ENCODE peak calls at places on chromosome 10, in four cellular contexts. T is psoas muscle, Q is lung, O is natural killer cell. P is an unnamed sample.

GRCh38 chr10:72883861-72884260 is 9.7 kb upstream of the OIT3 start:
- ATAC-seq in T (no peak), Q (no peak), O (no peak), P (no peak)

GRCh38 chr10:66656499-66656898 is 269.3 kb upstream of the LRRTM3 start:
- ATAC-seq in T (no peak), Q (no peak), O (no peak), P (no peak)

GRCh38 chr10:113583561-113583960 is 30.7 kb downstream of the HABP2 start:
- ATAC-seq in T (peak), Q (no peak), O (no peak), P (no peak)

GRCh38 chr10:23172846-23173548 is 19.1 kb upstream of the PTF1A start:
- ATAC-seq in T (no peak), Q (no peak), O (no peak), P (no peak)

GRCh38 chr10:92075829-92076228 is 152.3 kb downstream of the BTAF1 start:
- ATAC-seq in T (no peak), Q (no peak), O (no peak), P (no peak)

GRCh38 chr10:35462491-35462934 is 126.2 kb downstream of the CCNY start:
- ATAC-seq in T (peak), Q (no peak), O (peak), P (no peak)

GRCh38 chr10:121823993-121824463 is 103.8 kb downstream of the ATE1 start:
- ATAC-seq in T (peak), Q (peak), O (peak), P (no peak)

GRCh38 chr10:34717429-34717828 is 97.7 kb downstream of the PARD3 start:
- ATAC-seq in T (peak), Q (no peak), O (no peak), P (no peak)

GRCh38 chr10:133456041-133456951 is 2.6 kb downstream of the SCART1 start:
- ATAC-seq in T (no peak), Q (no peak), O (no peak), P (no peak)

GRCh38 chr10:117249493-117250093 is 8.7 kb downstream of the SLC18A2 start:
- ATAC-seq in T (no peak), Q (no peak), O (peak), P (no peak)

GRCh38 chr10:60606343-60607080 is 171.8 kb upstream of the CDK1 start:
- ATAC-seq in T (no peak), Q (peak), O (no peak), P (no peak)

GRCh38 chr10:78879621-78880020 is 189.1 kb upstream of the ZMIZ1 start:
- ATAC-seq in T (no peak), Q (no peak), O (no peak), P (no peak)

GRCh38 chr10:63133787-63134557 is 844 bp downstream of the NRBF2 start:
- ATAC-seq in T (peak), Q (no peak), O (no peak), P (peak)

GRCh38 chr10:97490592-97490991 is 7.6 kb downstream of the MMS19 start:
- ATAC-seq in T (peak), Q (no peak), O (no peak), P (peak)

GRCh38 chr10:64468219-64468618 is 947.0 kb downstream of the REEP3 start:
- ATAC-seq in T (no peak), Q (no peak), O (no peak), P (no peak)

GRCh38 chr10:104485632-104486031 is 132.0 kb downstream of the CFAP58 start:
- ATAC-seq in T (no peak), Q (no peak), O (no peak), P (no peak)

GRCh38 chr10:62643612-62644587 is 160.6 kb upstream of the ADO start:
- ATAC-seq in T (no peak), Q (no peak), O (no peak), P (no peak)

GRCh38 chr10:64465653-64466052 is 944.5 kb downstream of the REEP3 start:
- ATAC-seq in T (no peak), Q (no peak), O (no peak), P (no peak)

GRCh38 chr10:29100505-29100904 is 188.4 kb upstream of the LYZL1 start:
- ATAC-seq in T (no peak), Q (no peak), O (no peak), P (no peak)

GRCh38 chr10:49749144-49749543 is 13.0 kb downstream of the OGDHL start:
- ATAC-seq in T (no peak), Q (no peak), O (no peak), P (no peak)

GRCh38 chr10:78212134-78212785 is 178.6 kb downstream of the RPS24 start:
- ATAC-seq in T (peak), Q (no peak), O (no peak), P (no peak)

GRCh38 chr10:132520147-132520811 is 17.3 kb upstream of the INPP5A start:
- ATAC-seq in T (peak), Q (no peak), O (no peak), P (peak)

GRCh38 chr10:110142965-110143364 is 64.4 kb upstream of the MXI1 start:
- ATAC-seq in T (no peak), Q (no peak), O (no peak), P (no peak)

GRCh38 chr10:7717767-7718166 is 14.7 kb downstream of the ITIH2 start:
- ATAC-seq in T (no peak), Q (no peak), O (peak), P (no peak)

GRCh38 chr10:114613237-114613979 is 44.7 kb downstream of the ABLIM1 start:
- ATAC-seq in T (no peak), Q (peak), O (no peak), P (no peak)

GRCh38 chr10:6530211-6530840 is 49.8 kb downstream of the PRKCQ start:
- ATAC-seq in T (no peak), Q (no peak), O (peak), P (peak)

GRCh38 chr10:36450385-36450784 is 675.0 kb upstream of the ANKRD30A start:
- ATAC-seq in T (no peak), Q (peak), O (no peak), P (peak)

GRCh38 chr10:14397069-14397468 is 66.3 kb upstream of the FRMD4A start:
- ATAC-seq in T (peak), Q (peak), O (no peak), P (peak)

GRCh38 chr10:79250259-79250658 is 97.0 kb upstream of the PPIF start:
- ATAC-seq in T (no peak), Q (peak), O (peak), P (no peak)

GRCh38 chr10:122419016-122419415 is 35.4 kb upstream of the ARMS2 start:
- ATAC-seq in T (no peak), Q (no peak), O (no peak), P (no peak)

GRCh38 chr10:26227786-26228185 is 11.2 kb downstream of the GAD2 start:
- ATAC-seq in T (no peak), Q (no peak), O (no peak), P (no peak)

GRCh38 chr10:14439451-14440259 is 108.9 kb upstream of the FRMD4A start:
- ATAC-seq in T (no peak), Q (no peak), O (no peak), P (no peak)

GRCh38 chr10:5710854-5711253 is 26.2 kb downstream of the TASOR2 start:
- ATAC-seq in T (no peak), Q (no peak), O (peak), P (no peak)

GRCh38 chr10:114678806-114679205 is 20.7 kb upstream of the ABLIM1 start:
- ATAC-seq in T (no peak), Q (no peak), O (no peak), P (no peak)

GRCh38 chr10:17238445-17239275 is 10.6 kb downstream of the VIM start:
- ATAC-seq in T (peak), Q (peak), O (peak), P (peak)

GRCh38 chr10:6195376-6195775 is 7.4 kb upstream of the PFKFB3 start:
- ATAC-seq in T (no peak), Q (no peak), O (no peak), P (no peak)

GRCh38 chr10:91000985-91001384 is 80.1 kb upstream of the ANKRD1 start:
- ATAC-seq in T (no peak), Q (no peak), O (no peak), P (no peak)

GRCh38 chr10:28111712-28112111 is 112.8 kb upstream of the ODAD2 start:
- ATAC-seq in T (no peak), Q (no peak), O (no peak), P (no peak)

GRCh38 chr10:12130237-12130872 is 878 bp downstream of the SEC61A2 start:
- ATAC-seq in T (peak), Q (peak), O (peak), P (no peak)
- TF ChIP-seq CTCF in T (peak), Q (no peak), O (peak), P (peak)

GRCh38 chr10:15730341-15730740 is 10.6 kb upstream of the ITGA8 start:
- ATAC-seq in T (no peak), Q (no peak), O (no peak), P (no peak)

GRCh38 chr10:15726042-15726441 is 6.3 kb upstream of the ITGA8 start:
- ATAC-seq in T (no peak), Q (no peak), O (no peak), P (no peak)

GRCh38 chr10:15729890-15730289 is 10.2 kb upstream of the ITGA8 start:
- ATAC-seq in T (no peak), Q (no peak), O (no peak), P (no peak)

GRCh38 chr10:15724683-15725082 is 5.0 kb upstream of the ITGA8 start:
- ATAC-seq in T (no peak), Q (no peak), O (no peak), P (no peak)

DNA sequence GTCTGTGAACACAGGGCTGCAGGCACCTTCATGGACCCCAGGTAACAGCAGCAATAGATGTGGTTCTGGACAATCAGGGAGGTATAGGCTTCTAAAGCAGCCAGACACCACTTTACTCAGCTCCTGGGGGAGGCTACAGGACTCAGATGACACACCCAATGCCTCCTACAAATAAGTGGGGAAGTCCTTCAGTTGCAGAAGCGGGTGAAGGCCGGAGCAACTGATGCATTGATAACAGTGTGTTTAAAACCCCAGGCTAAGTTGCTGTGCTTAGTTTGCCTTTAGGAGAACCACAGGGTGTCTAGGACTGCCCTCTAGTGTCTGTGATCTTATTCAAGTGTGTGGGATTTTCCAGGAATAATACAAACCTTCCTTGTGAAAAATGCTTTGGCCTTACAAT is 5.9 kb upstream of the ITGA8 start:
- ATAC-seq in T (peak), Q (no peak), O (no peak), P (peak)
- TF ChIP-seq CTCF in T (peak), Q (peak), O (no peak), P (peak)

GRCh38 chr10:21020545-21020944 is 123.4 kb upstream of the NEBL start:
- ATAC-seq in T (no peak), Q (no peak), O (no peak), P (no peak)

GRCh38 chr10:21022821-21023220 is 125.7 kb upstream of the NEBL start:
- ATAC-seq in T (no peak), Q (no peak), O (no peak), P (no peak)

GRCh38 chr10:21021231-21021630 is 124.1 kb upstream of the NEBL start:
- ATAC-seq in T (no peak), Q (no peak), O (no peak), P (no peak)

DNA sequence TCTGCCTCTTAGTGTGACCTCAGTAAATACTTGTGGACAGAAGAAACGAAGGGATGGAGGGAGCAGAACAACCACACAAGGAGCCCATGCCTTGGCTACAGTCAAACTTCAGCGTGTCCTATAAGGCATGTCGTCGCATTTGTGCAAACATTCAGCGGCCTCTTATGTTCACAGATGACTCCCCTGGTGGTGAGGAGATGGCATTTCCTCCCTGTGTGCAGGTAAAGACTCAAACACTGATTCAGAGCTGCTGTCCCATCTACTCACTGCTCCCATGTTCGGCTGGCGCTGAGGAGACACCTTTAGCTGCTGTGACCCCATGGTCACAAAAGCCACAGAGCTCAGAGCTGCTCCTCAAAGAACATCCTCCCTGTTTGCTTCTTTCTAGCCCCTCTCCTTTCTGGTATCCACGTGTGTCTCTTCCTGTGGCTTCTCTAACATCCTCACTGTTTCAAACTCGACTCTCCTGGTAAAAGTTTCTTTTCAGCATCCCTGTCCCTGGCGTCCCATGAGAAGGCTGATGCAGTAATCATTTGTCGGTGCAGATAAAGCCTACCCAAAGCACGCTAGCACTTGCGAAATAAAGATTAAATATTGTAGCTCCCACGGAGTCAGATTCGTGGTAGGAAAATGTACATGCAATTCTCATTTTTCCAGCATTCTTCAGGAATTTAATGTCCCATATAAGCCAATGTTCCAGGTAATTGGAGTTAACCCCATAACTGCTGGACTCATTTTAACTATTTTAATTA is 124.9 kb upstream of the NEBL start:
- ATAC-seq in T (no peak), Q (no peak), O (no peak), P (no peak)
- TF ChIP-seq CTCF in T (no peak), Q (no peak), O (no peak), P (no peak)

GRCh38 chr10:94197241-94197640 is 165.5 kb downstream of the NOC3L start:
- ATAC-seq in T (no peak), Q (no peak), O (no peak), P (no peak)

GRCh38 chr10:94192333-94192732 is 170.4 kb downstream of the NOC3L start:
- ATAC-seq in T (no peak), Q (no peak), O (no peak), P (no peak)

GRCh38 chr10:94193466-94193924 is 169.2 kb downstream of the NOC3L start:
- ATAC-seq in T (no peak), Q (no peak), O (no peak), P (peak)

GRCh38 chr10:94192974-94193373 is 169.8 kb downstream of the NOC3L start:
- ATAC-seq in T (no peak), Q (no peak), O (no peak), P (no peak)

GRCh38 chr10:94194256-94194655 is 168.5 kb downstream of the NOC3L start:
- ATAC-seq in T (no peak), Q (no peak), O (no peak), P (peak)
- TF ChIP-seq CTCF in T (no peak), Q (no peak), O (no peak), P (no peak)

GRCh38 chr10:126975221-126975620 is 70.0 kb downstream of the DOCK1 start:
- ATAC-seq in T (no peak), Q (no peak), O (no peak), P (no peak)

GRCh38 chr10:126966938-126967337 is 61.7 kb downstream of the DOCK1 start:
- ATAC-seq in T (no peak), Q (no peak), O (no peak), P (no peak)

GRCh38 chr10:126964190-126964589 is 59.0 kb downstream of the DOCK1 start:
- ATAC-seq in T (no peak), Q (no peak), O (no peak), P (no peak)

GRCh38 chr10:126972622-126973414 is 67.6 kb downstream of the DOCK1 start:
- ATAC-seq in T (no peak), Q (no peak), O (no peak), P (no peak)

GRCh38 chr10:126969310-126969709 is 64.1 kb downstream of the DOCK1 start:
- ATAC-seq in T (no peak), Q (no peak), O (no peak), P (no peak)
- TF ChIP-seq CTCF in T (no peak), Q (no peak), O (no peak), P (no peak)

DNA sequence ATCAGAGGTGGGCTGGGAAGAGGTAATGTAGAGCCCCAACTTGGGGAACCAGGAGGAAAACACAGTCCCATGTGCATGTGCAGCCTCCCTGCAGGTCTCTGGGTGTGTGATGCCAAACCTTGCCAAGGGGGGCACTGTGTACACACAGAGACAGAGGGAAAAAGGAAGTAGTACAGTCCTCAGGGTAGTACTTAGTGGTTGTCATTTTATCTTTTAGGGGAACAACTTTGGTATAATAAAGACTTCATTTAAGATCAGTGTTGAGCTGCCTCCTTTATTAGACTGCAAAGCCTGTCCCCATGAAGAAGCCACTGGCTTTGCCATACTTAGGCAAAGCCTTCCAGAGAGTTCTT is 151.8 kb downstream of the CDH23 start:
- ATAC-seq in T (peak), Q (no peak), O (no peak), P (no peak)
- TF ChIP-seq CTCF in T (peak), Q (no peak), O (no peak), P (no peak)

P was measured in gastroesophageal sphincter.